ENCODE peak calls at places on chromosomes 11 and 22, in seven cellular contexts. I is NCI-H1105; Z is left ventricle myocardium superior; T is CD4-positive, CD25-positive, alpha-beta regulatory T cell; F is stimulated activated CD4-positive, alpha-beta T cell treated with anti-CD3 and anti-CD28 coated beads, Interleukin-4, amount 100 ng/mL, for 48 hours; V is cerebellum; D is CD8-positive, alpha-beta memory T cell. O is an unnamed sample.

GRCh38 chr11:11206457-11206856 is 146.6 kb downstream of the CSNK2A3 start:
- DNase-seq in V (no peak), D (no peak), T (no peak), I (no peak), F (no peak), Z (no peak), O (no peak)

GRCh38 chr22:37563153-37564081 is 3.1 kb downstream of the CDC42EP1 start:
- DNase-seq in D (no peak), T (no peak), I (no peak), F (no peak), V (no peak), Z (peak; percentile 69), O (no peak)

GRCh38 chr22:42364641-42365336 is 67.4 kb downstream of the NFAM1 start:
- DNase-seq in Z (no peak), V (no peak), T (no peak), I (no peak), F (no peak), D (no peak), O (no peak)

GRCh38 chr11:44825058-44825795 is 98.5 kb downstream of the TSPAN18 start:
- DNase-seq in D (no peak), Z (no peak), V (no peak), T (no peak), F (no peak), I (no peak), O (no peak)

GRCh38 chr11:67066333-67066709 is 9.7 kb downstream of the RHOD start:
- DNase-seq in Z (peak; percentile 49), F (no peak), D (no peak), T (no peak), I (no peak), V (no peak), O (no peak)

GRCh38 chr11:32400196-32400595 is 35.1 kb downstream of the WT1 start:
- DNase-seq in V (no peak), F (no peak), D (no peak), I (no peak), T (no peak), Z (no peak), O (no peak)

GRCh38 chr11:2202900-2203439 is 31.4 kb upstream of the TH start:
- DNase-seq in D (no peak), I (no peak), V (no peak), Z (no peak), F (no peak), T (no peak), O (no peak)

GRCh38 chr11:120547871-120548681 is 36.5 kb downstream of the GRIK4 start:
- DNase-seq in T (no peak), F (no peak), D (no peak), I (peak; percentile 89), Z (peak; percentile 92), V (peak; percentile 36), O (no peak)

GRCh38 chr11:16096336-16096735 is 260.0 kb downstream of the SOX6 start:
- DNase-seq in D (no peak), I (no peak), T (no peak), V (no peak), Z (no peak), F (no peak), O (no peak)

GRCh38 chr22:19467912-19468311 is 11.1 kb downstream of the UFD1 start:
- DNase-seq in D (no peak), F (no peak), V (no peak), Z (no peak), I (no peak), T (no peak), O (no peak)

GRCh38 chr11:35610636-35611035 is 7.6 kb upstream of the FJX1 start:
- DNase-seq in F (no peak), T (no peak), D (no peak), V (no peak), Z (no peak), I (no peak), O (no peak)

GRCh38 chr11:75518204-75518549 is 7.6 kb downstream of the GDPD5 start:
- DNase-seq in D (no peak), Z (no peak), V (no peak), I (no peak), F (no peak), T (no peak), O (no peak)

GRCh38 chr11:37946155-37946766 is 1348.2 kb upstream of the RAG2 start:
- DNase-seq in Z (no peak), I (peak; percentile 8), D (no peak), V (no peak), F (no peak), T (no peak), O (no peak)

GRCh38 chr11:33772300-33772699 is 2.0 kb downstream of the FBXO3 start:
- DNase-seq in I (no peak), D (no peak), V (no peak), F (no peak), Z (no peak), T (no peak), O (no peak)

GRCh38 chr11:94868468-94868867 is 100.3 kb downstream of the AMOTL1 start:
- DNase-seq in V (no peak), Z (no peak), D (no peak), F (no peak), I (no peak), T (no peak), O (no peak)

GRCh38 chr11:121583825-121584224 is 131.1 kb upstream of the SORL1-AS1 start:
- DNase-seq in I (no peak), D (no peak), T (no peak), F (no peak), V (no peak), Z (no peak), O (no peak)

GRCh38 chr11:57638005-57638760 is 11.5 kb downstream of the YPEL4 start:
- DNase-seq in V (peak; percentile 97), Z (peak; percentile 72), I (peak; percentile 87), F (no peak), D (no peak), T (no peak), O (no peak)

GRCh38 chr22:38740116-38740723 is 15.6 kb downstream of the SUN2 start:
- DNase-seq in T (no peak), Z (peak; percentile 23), D (no peak), F (no peak), V (peak; percentile 43), I (no peak), O (no peak)

GRCh38 chr11:2108675-2109481 is 30.3 kb downstream of the IGF2 start:
- DNase-seq in D (no peak), T (no peak), I (no peak), F (no peak), V (no peak), Z (no peak), O (no peak)

GRCh38 chr11:68120212-68121066 is 749 bp downstream of the CHKA start:
- DNase-seq in T (peak; percentile 54), F (no peak), Z (peak; percentile 75), V (no peak), I (peak; percentile 46), D (peak; percentile 59), O (no peak)

O was measured in GM18507.